ENCODE peak calls at places on chromosomes 13 and 19, in nine cellular contexts. One of them, this sample, is unnamed.

GRCh38 chr19:14473915-14474578 is 1.1 kb downstream of the PTGER1 start:
- DNase-seq in ovary: no peak
- DNase-seq in body of pancreas: no peak
- DNase-seq in prostate gland: no peak
- DNase-seq in PC-3: peak; percentile 21
- DNase-seq in IMR-90: no peak
- DNase-seq in neural progenitor cell: no peak
- DNase-seq in brain microvascular endothelial cell: no peak
- DNase-seq in CD8-positive, alpha-beta memory T cell: no peak
- DNase-seq in this sample: no peak

GRCh38 chr13:71977028-71977427 is 110.0 kb upstream of the DACH1 start:
- DNase-seq in ovary: no peak
- DNase-seq in body of pancreas: no peak
- DNase-seq in prostate gland: no peak
- DNase-seq in PC-3: no peak
- DNase-seq in IMR-90: no peak
- DNase-seq in neural progenitor cell: no peak
- DNase-seq in brain microvascular endothelial cell: no peak
- DNase-seq in CD8-positive, alpha-beta memory T cell: no peak
- DNase-seq in this sample: no peak

GRCh38 chr13:37878921-37879320 is 9.3 kb upstream of the TRPC4 start:
- DNase-seq in ovary: no peak
- DNase-seq in body of pancreas: no peak
- DNase-seq in prostate gland: no peak
- DNase-seq in PC-3: no peak
- DNase-seq in IMR-90: no peak
- DNase-seq in neural progenitor cell: no peak
- DNase-seq in brain microvascular endothelial cell: no peak
- DNase-seq in CD8-positive, alpha-beta memory T cell: no peak
- DNase-seq in this sample: no peak

GRCh38 chr19:56933014-56933705 is 92.6 kb upstream of the PEG3 start:
- DNase-seq in ovary: no peak
- DNase-seq in body of pancreas: no peak
- DNase-seq in prostate gland: no peak
- DNase-seq in PC-3: no peak
- DNase-seq in IMR-90: no peak
- DNase-seq in neural progenitor cell: no peak
- DNase-seq in brain microvascular endothelial cell: no peak
- DNase-seq in CD8-positive, alpha-beta memory T cell: no peak
- DNase-seq in this sample: no peak

GRCh38 chr19:2590630-2591399 is 111.7 kb downstream of the GNG7 start:
- DNase-seq in ovary: peak; percentile 5
- DNase-seq in body of pancreas: no peak
- DNase-seq in prostate gland: no peak
- DNase-seq in PC-3: no peak
- DNase-seq in IMR-90: no peak
- DNase-seq in neural progenitor cell: no peak
- DNase-seq in brain microvascular endothelial cell: no peak
- DNase-seq in CD8-positive, alpha-beta memory T cell: no peak
- DNase-seq in this sample: no peak

GRCh38 chr19:49374665-49375434 is 11.2 kb downstream of the DKKL1 start:
- DNase-seq in ovary: no peak
- DNase-seq in body of pancreas: no peak
- DNase-seq in prostate gland: no peak
- DNase-seq in PC-3: no peak
- DNase-seq in IMR-90: no peak
- DNase-seq in neural progenitor cell: no peak
- DNase-seq in brain microvascular endothelial cell: no peak
- DNase-seq in CD8-positive, alpha-beta memory T cell: no peak
- DNase-seq in this sample: no peak

GRCh38 chr13:97474581-97474980 is 40.6 kb downstream of the RAP2A start:
- DNase-seq in ovary: no peak
- DNase-seq in body of pancreas: no peak
- DNase-seq in prostate gland: no peak
- DNase-seq in PC-3: no peak
- DNase-seq in IMR-90: peak; percentile 30
- DNase-seq in neural progenitor cell: no peak
- DNase-seq in brain microvascular endothelial cell: no peak
- DNase-seq in CD8-positive, alpha-beta memory T cell: no peak
- DNase-seq in this sample: no peak

GRCh38 chr13:27638521-27638920 is 16.8 kb downstream of the POLR1D start:
- DNase-seq in ovary: no peak
- DNase-seq in body of pancreas: no peak
- DNase-seq in prostate gland: no peak
- DNase-seq in PC-3: no peak
- DNase-seq in IMR-90: peak; percentile 57
- DNase-seq in neural progenitor cell: no peak
- DNase-seq in brain microvascular endothelial cell: no peak
- DNase-seq in CD8-positive, alpha-beta memory T cell: no peak
- DNase-seq in this sample: no peak

GRCh38 chr19:58033741-58034475 is at the start of gene ZSCAN1:
- DNase-seq in ovary: peak; percentile 84
- DNase-seq in body of pancreas: peak; percentile 90
- DNase-seq in prostate gland: peak; percentile 89
- DNase-seq in PC-3: no peak
- DNase-seq in IMR-90: peak; percentile 41
- DNase-seq in neural progenitor cell: peak; percentile 99
- DNase-seq in brain microvascular endothelial cell: peak; percentile 84
- DNase-seq in CD8-positive, alpha-beta memory T cell: peak; percentile 21
- DNase-seq in this sample: peak; percentile 90

GRCh38 chr19:48896191-48896720 is 2.3 kb downstream of the TULP2 start:
- DNase-seq in ovary: peak; percentile 88
- DNase-seq in body of pancreas: no peak
- DNase-seq in prostate gland: peak; percentile 39
- DNase-seq in PC-3: no peak
- DNase-seq in IMR-90: no peak
- DNase-seq in neural progenitor cell: peak; percentile 79
- DNase-seq in brain microvascular endothelial cell: no peak
- DNase-seq in CD8-positive, alpha-beta memory T cell: peak; percentile 21
- DNase-seq in this sample: peak; percentile 65

GRCh38 chr13:104357174-104357573 is 1291.0 kb upstream of the SLC10A2 start:
- DNase-seq in ovary: no peak
- DNase-seq in body of pancreas: no peak
- DNase-seq in prostate gland: no peak
- DNase-seq in PC-3: no peak
- DNase-seq in IMR-90: no peak
- DNase-seq in neural progenitor cell: peak; percentile 18
- DNase-seq in brain microvascular endothelial cell: no peak
- DNase-seq in CD8-positive, alpha-beta memory T cell: no peak
- DNase-seq in this sample: no peak

GRCh38 chr19:38800577-38801347 is 11.8 kb downstream of the LGALS7B start:
- DNase-seq in ovary: no peak
- DNase-seq in body of pancreas: no peak
- DNase-seq in prostate gland: no peak
- DNase-seq in PC-3: no peak
- DNase-seq in IMR-90: no peak
- DNase-seq in neural progenitor cell: no peak
- DNase-seq in brain microvascular endothelial cell: no peak
- DNase-seq in CD8-positive, alpha-beta memory T cell: no peak
- DNase-seq in this sample: no peak

GRCh38 chr19:33395561-33396550 is 22.3 kb downstream of the CEBPG start:
- DNase-seq in ovary: peak; percentile 86
- DNase-seq in body of pancreas: peak; percentile 45
- DNase-seq in prostate gland: peak; percentile 39
- DNase-seq in PC-3: no peak
- DNase-seq in IMR-90: peak; percentile 41
- DNase-seq in neural progenitor cell: no peak
- DNase-seq in brain microvascular endothelial cell: no peak
- DNase-seq in CD8-positive, alpha-beta memory T cell: no peak
- DNase-seq in this sample: peak; percentile 59

GRCh38 chr13:53066411-53066810 is 37.8 kb downstream of the OLFM4 start:
- DNase-seq in ovary: no peak
- DNase-seq in body of pancreas: no peak
- DNase-seq in prostate gland: no peak
- DNase-seq in PC-3: no peak
- DNase-seq in IMR-90: no peak
- DNase-seq in neural progenitor cell: no peak
- DNase-seq in brain microvascular endothelial cell: no peak
- DNase-seq in CD8-positive, alpha-beta memory T cell: no peak
- DNase-seq in this sample: no peak
- H3K27me3 ChIP-seq in ovary: no peaks in the 10 kb centered on the region
- H3K27me3 ChIP-seq in body of pancreas: no peaks in the 10 kb centered on the region
- H3K27me3 ChIP-seq in prostate gland: no peaks in the 10 kb centered on the region
- H3K27me3 ChIP-seq in PC-3: no peaks in the 10 kb centered on the region
- H3K27me3 ChIP-seq in IMR-90: no peaks in the 10 kb centered on the region
- H3K27me3 ChIP-seq in neural progenitor cell: no peaks in the 10 kb centered on the region
- H3K27me3 ChIP-seq in brain microvascular endothelial cell: no peaks in the 10 kb centered on the region
- H3K27me3 ChIP-seq in CD8-positive, alpha-beta memory T cell: no peaks in the 10 kb centered on the region
- H3K27me3 ChIP-seq in this sample: peaks cover 74% of the 10 kb centered on the region

GRCh38 chr19:10021863-10022262 is 8.6 kb downstream of the RDH8 start:
- DNase-seq in ovary: no peak
- DNase-seq in body of pancreas: no peak
- DNase-seq in prostate gland: no peak
- DNase-seq in PC-3: no peak
- DNase-seq in IMR-90: peak; percentile 26
- DNase-seq in neural progenitor cell: no peak
- DNase-seq in brain microvascular endothelial cell: no peak
- DNase-seq in CD8-positive, alpha-beta memory T cell: no peak
- DNase-seq in this sample: no peak

GRCh38 chr19:10021446-10021845 is 8.2 kb downstream of the RDH8 start:
- DNase-seq in ovary: no peak
- DNase-seq in body of pancreas: no peak
- DNase-seq in prostate gland: no peak
- DNase-seq in PC-3: no peak
- DNase-seq in IMR-90: no peak
- DNase-seq in neural progenitor cell: no peak
- DNase-seq in brain microvascular endothelial cell: no peak
- DNase-seq in CD8-positive, alpha-beta memory T cell: no peak
- DNase-seq in this sample: no peak

GRCh38 chr19:10026744-10027143 is 13.5 kb downstream of the RDH8 start:
- DNase-seq in ovary: no peak
- DNase-seq in body of pancreas: no peak
- DNase-seq in prostate gland: no peak
- DNase-seq in PC-3: no peak
- DNase-seq in IMR-90: no peak
- DNase-seq in neural progenitor cell: no peak
- DNase-seq in brain microvascular endothelial cell: no peak
- DNase-seq in CD8-positive, alpha-beta memory T cell: no peak
- DNase-seq in this sample: no peak

DNA sequence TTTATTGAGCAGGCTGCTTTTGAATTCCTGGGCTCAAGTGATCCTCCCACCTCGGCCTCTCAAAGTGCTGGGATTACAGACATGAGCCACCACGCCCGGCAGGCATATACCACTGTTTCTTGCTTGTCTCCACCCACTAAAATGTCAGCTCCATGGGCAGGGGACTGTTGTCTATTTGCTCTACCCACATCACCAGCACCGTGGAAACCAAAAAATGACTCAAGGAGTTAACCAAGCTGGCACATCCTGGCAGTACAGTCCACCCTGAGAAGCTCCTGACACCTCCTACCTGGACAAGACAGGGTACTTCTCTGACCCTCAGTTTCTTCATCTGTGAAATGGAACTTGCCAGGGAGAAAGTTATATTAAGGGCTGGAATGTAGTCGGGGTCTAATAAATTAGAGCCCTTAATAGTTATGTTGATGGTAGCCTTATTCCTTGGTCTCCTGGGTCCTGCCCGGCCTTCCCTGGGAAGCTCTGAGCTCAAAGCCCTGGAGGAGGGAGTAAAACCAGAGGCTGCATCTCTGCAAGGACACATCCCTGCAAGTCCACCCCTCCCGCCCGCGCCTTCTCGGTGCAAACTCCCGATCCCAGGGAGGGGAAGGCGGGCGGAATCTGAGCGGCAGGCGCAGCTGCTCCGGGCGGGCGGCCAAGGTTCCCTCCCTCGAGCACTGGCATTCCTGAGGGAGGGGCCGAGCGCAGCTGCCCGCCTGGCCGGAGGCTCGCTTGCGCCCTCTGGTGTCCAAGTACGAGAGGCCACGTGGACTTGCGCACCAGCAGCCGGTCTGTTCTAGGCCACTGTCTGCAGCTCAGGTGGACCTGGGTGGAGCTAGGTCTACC is 14.1 kb downstream of the RDH8 start:
- DNase-seq in ovary: peak; percentile 98
- DNase-seq in body of pancreas: peak; percentile 98
- DNase-seq in prostate gland: peak; percentile 89
- DNase-seq in PC-3: peak; percentile 98
- DNase-seq in IMR-90: peak; percentile 92
- DNase-seq in neural progenitor cell: peak; percentile 97
- DNase-seq in brain microvascular endothelial cell: peak; percentile 88
- DNase-seq in CD8-positive, alpha-beta memory T cell: peak; percentile 67
- DNase-seq in this sample: peak; percentile 97
- H3K27me3 ChIP-seq in ovary: no peaks in the 10 kb centered on the region
- H3K27me3 ChIP-seq in body of pancreas: no peaks in the 10 kb centered on the region
- H3K27me3 ChIP-seq in prostate gland: no peaks in the 10 kb centered on the region
- H3K27me3 ChIP-seq in PC-3: peaks cover 22% of the 10 kb centered on the region
- H3K27me3 ChIP-seq in IMR-90: peaks cover 24% of the 10 kb centered on the region
- H3K27me3 ChIP-seq in neural progenitor cell: peaks cover 25% of the 10 kb centered on the region
- H3K27me3 ChIP-seq in brain microvascular endothelial cell: no peaks in the 10 kb centered on the region
- H3K27me3 ChIP-seq in CD8-positive, alpha-beta memory T cell: no peaks in the 10 kb centered on the region
- H3K27me3 ChIP-seq in this sample: peaks cover 79% of the 10 kb centered on the region

DNA sequence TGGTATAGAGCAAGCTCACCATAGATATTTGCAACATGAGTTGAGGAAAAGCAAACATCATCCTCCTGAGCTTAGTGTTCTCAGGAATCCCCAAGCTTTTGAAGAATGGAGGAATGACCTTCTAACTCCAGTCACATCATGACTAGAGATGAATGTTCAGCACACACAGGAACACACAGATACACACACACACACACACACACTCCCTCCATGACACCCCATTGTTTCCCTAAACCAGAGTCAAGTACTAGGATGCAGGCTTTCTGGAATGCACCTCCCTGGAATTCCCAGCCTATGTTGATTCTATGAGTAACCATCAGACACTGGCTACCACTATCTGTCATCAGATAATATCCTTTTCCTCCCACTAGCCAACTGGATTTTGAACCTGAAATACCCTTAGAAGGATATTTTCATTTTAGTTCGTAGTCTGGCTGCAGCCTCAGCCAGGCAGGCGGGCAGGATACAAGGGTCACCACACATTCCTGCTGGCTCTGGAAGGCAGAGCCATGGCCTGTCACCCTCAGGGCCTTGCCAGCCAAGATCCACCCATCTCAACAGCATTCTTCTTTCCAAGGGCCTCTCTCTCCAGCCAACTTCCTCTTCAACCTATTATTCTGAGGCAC is 162.4 kb downstream of the FOXO1 start:
- DNase-seq in ovary: no peak
- DNase-seq in body of pancreas: no peak
- DNase-seq in prostate gland: no peak
- DNase-seq in PC-3: peak; percentile 86
- DNase-seq in IMR-90: peak; percentile 25
- DNase-seq in neural progenitor cell: no peak
- DNase-seq in brain microvascular endothelial cell: peak; percentile 100
- DNase-seq in CD8-positive, alpha-beta memory T cell: no peak
- DNase-seq in this sample: no peak
- H3K27me3 ChIP-seq in ovary: no peaks in the 10 kb centered on the region
- H3K27me3 ChIP-seq in body of pancreas: no peaks in the 10 kb centered on the region
- H3K27me3 ChIP-seq in prostate gland: no peaks in the 10 kb centered on the region
- H3K27me3 ChIP-seq in PC-3: no peaks in the 10 kb centered on the region
- H3K27me3 ChIP-seq in IMR-90: no peaks in the 10 kb centered on the region
- H3K27me3 ChIP-seq in neural progenitor cell: no peaks in the 10 kb centered on the region
- H3K27me3 ChIP-seq in brain microvascular endothelial cell: no peaks in the 10 kb centered on the region
- H3K27me3 ChIP-seq in CD8-positive, alpha-beta memory T cell: no peaks in the 10 kb centered on the region
- H3K27me3 ChIP-seq in this sample: no peaks in the 10 kb centered on the region

DNA sequence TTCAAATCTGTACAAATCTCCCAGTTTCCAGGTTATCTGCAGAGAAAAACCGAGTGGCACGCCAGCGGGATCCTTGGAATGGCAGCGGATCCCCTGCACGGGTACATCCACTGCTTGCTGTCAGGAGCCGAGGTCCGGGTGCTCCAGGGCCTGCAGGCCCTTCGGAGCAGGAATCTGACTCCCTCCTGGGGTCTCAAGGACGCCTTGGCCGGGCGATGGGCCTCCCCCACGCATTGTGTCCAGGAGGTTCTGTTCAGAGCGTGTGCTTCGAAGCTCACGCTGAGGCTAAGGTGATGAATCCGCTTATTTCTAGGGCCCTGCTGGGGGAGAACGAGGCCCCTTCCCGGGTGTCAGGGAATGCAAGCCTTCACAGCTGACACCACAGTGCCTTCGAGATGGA is 148.9 kb downstream of the SOX1 start:
- DNase-seq in ovary: no peak
- DNase-seq in body of pancreas: no peak
- DNase-seq in prostate gland: no peak
- DNase-seq in PC-3: no peak
- DNase-seq in IMR-90: no peak
- DNase-seq in neural progenitor cell: no peak
- DNase-seq in brain microvascular endothelial cell: no peak
- DNase-seq in CD8-positive, alpha-beta memory T cell: no peak
- DNase-seq in this sample: no peak
- H3K27me3 ChIP-seq in ovary: no peaks in the 10 kb centered on the region
- H3K27me3 ChIP-seq in body of pancreas: no peaks in the 10 kb centered on the region
- H3K27me3 ChIP-seq in prostate gland: no peaks in the 10 kb centered on the region
- H3K27me3 ChIP-seq in PC-3: peaks cover 34% of the 10 kb centered on the region
- H3K27me3 ChIP-seq in IMR-90: no peaks in the 10 kb centered on the region
- H3K27me3 ChIP-seq in neural progenitor cell: no peaks in the 10 kb centered on the region
- H3K27me3 ChIP-seq in brain microvascular endothelial cell: no peaks in the 10 kb centered on the region
- H3K27me3 ChIP-seq in CD8-positive, alpha-beta memory T cell: no peaks in the 10 kb centered on the region
- H3K27me3 ChIP-seq in this sample: peaks cover 72% of the 10 kb centered on the region